ENCODE peak calls at places on chromosomes 1 and 21, in six cellular contexts. F is fibroblast of pulmonary artery, J is WTC11, O is AG10803, I is cardiac muscle cell, W is GM13976. P is an unnamed sample.

GRCh38 chr1:10762875-10763274 is 33.6 kb downstream of the CASZ1 start:
- DNase-seq in F (no peak), J (no peak), O (no peak), I (no peak), W (no peak), P (no peak)

GRCh38 chr1:53550201-53550741 is 91.1 kb downstream of the DMRTB1 start:
- DNase-seq in F (peak), J (peak), O (peak), I (peak), W (no peak), P (peak)

GRCh38 chr1:2876846-2877245 is 75.4 kb upstream of the TTC34 start:
- DNase-seq in F (no peak), J (no peak), O (no peak), I (no peak), W (no peak), P (no peak)

GRCh38 chr1:178932966-178933603 is 62.2 kb upstream of the ANGPTL1 start:
- DNase-seq in F (no peak), J (no peak), O (no peak), I (no peak), W (no peak), P (no peak)

GRCh38 chr1:24503870-24504523 is 1.4 kb downstream of the RCAN3 start:
- DNase-seq in F (no peak), J (no peak), O (no peak), I (no peak), W (no peak), P (no peak)

GRCh38 chr21:38938343-38938742 is 132.6 kb downstream of the ETS2 start:
- DNase-seq in F (peak), J (no peak), O (peak), I (peak), W (no peak), P (no peak)

GRCh38 chr1:154745286-154745731 is 124.8 kb downstream of the KCNN3 start:
- DNase-seq in F (peak), J (no peak), O (peak), I (peak), W (no peak), P (no peak)

GRCh38 chr1:146039844-146040194 is 18.3 kb upstream of the HJV start:
- DNase-seq in F (no peak), J (no peak), O (no peak), I (peak), W (no peak), P (no peak)

GRCh38 chr1:119893238-119893791 is 3.0 kb downstream of the ADAM30 start:
- DNase-seq in F (no peak), J (no peak), O (no peak), I (no peak), W (no peak), P (no peak)

GRCh38 chr1:208298593-208299233 is 54.5 kb upstream of the PLXNA2 start:
- DNase-seq in F (no peak), J (no peak), O (no peak), I (no peak), W (no peak), P (no peak)

GRCh38 chr21:42621828-42622199 is 31.6 kb upstream of the PDE9A start:
- DNase-seq in F (no peak), J (no peak), O (no peak), I (no peak), W (no peak), P (no peak)

GRCh38 chr1:58864654-58865053 is 80.8 kb upstream of the JUN start:
- DNase-seq in F (no peak), J (no peak), O (no peak), I (no peak), W (no peak), P (no peak)

GRCh38 chr1:58597076-58597475 is 20.0 kb upstream of the TACSTD2 start:
- DNase-seq in F (no peak), J (no peak), O (peak), I (no peak), W (no peak), P (no peak)

GRCh38 chr1:239016337-239016736 is 370.0 kb upstream of the CHRM3 start:
- DNase-seq in F (no peak), J (no peak), O (no peak), I (no peak), W (no peak), P (no peak)

GRCh38 chr1:3244025-3244424 is 175.0 kb downstream of the PRDM16 start:
- DNase-seq in F (no peak), J (no peak), O (no peak), I (no peak), W (no peak), P (no peak)

GRCh38 chr1:184743062-184743756 is 11.4 kb downstream of the EDEM3 start:
- DNase-seq in F (peak), J (no peak), O (no peak), I (peak), W (peak), P (no peak)

GRCh38 chr1:176752505-176752904 is 289.5 kb downstream of the PAPPA2 start:
- DNase-seq in F (no peak), J (no peak), O (no peak), I (no peak), W (no peak), P (no peak)

GRCh38 chr1:74584185-74584584 is 71.8 kb upstream of the LRRC53 start:
- DNase-seq in F (peak), J (no peak), O (peak), I (peak), W (no peak), P (no peak)

GRCh38 chr1:234725177-234726132 is 115.5 kb upstream of the IRF2BP2 start:
- DNase-seq in F (peak), J (no peak), O (peak), I (peak), W (no peak), P (peak)

GRCh38 chr1:30405081-30405480 is 318.3 kb downstream of the MATN1 start:
- DNase-seq in F (no peak), J (no peak), O (no peak), I (no peak), W (no peak), P (no peak)

GRCh38 chr1:53411541-53412152 is 47.6 kb upstream of the DMRTB1 start:
- DNase-seq in F (no peak), J (no peak), O (no peak), I (no peak), W (no peak), P (no peak)

GRCh38 chr21:33292724-33293123 is 26.6 kb downstream of the IL10RB start:
- DNase-seq in F (no peak), J (no peak), O (no peak), I (no peak), W (no peak), P (no peak)

GRCh38 chr1:8667869-8668595 is 149.4 kb downstream of the RERE start:
- DNase-seq in F (peak), J (no peak), O (peak), I (peak), W (no peak), P (peak)

GRCh38 chr1:235075121-235075954 is 53.3 kb downstream of the TOMM20 start:
- DNase-seq in F (peak), J (no peak), O (peak), I (peak), W (peak), P (peak)

GRCh38 chr1:168234846-168235547 is 9.2 kb downstream of the SFT2D2 start:
- DNase-seq in F (peak), J (peak), O (no peak), I (peak), W (peak), P (peak)

GRCh38 chr1:65079941-65080340 is 68.1 kb upstream of the AK4 start:
- DNase-seq in F (peak), J (no peak), O (peak), I (peak), W (no peak), P (peak)

GRCh38 chr1:111654839-111655238 is 35.2 kb downstream of the RAP1A start:
- DNase-seq in F (no peak), J (no peak), O (no peak), I (no peak), W (peak), P (no peak)

GRCh38 chr1:109454497-109455133 is 11.7 kb upstream of the SYPL2 start:
- DNase-seq in F (no peak), J (no peak), O (no peak), I (no peak), W (no peak), P (no peak)

GRCh38 chr1:170296211-170296610 is 150.5 kb downstream of the NTMT2 start:
- DNase-seq in F (no peak), J (no peak), O (no peak), I (no peak), W (no peak), P (no peak)

GRCh38 chr1:174051956-174052355 is 29.8 kb upstream of the RC3H1 start:
- DNase-seq in F (peak), J (no peak), O (peak), I (peak), W (no peak), P (no peak)

GRCh38 chr1:64539808-64540207 is 69.9 kb downstream of the CACHD1 start:
- DNase-seq in F (peak), J (no peak), O (peak), I (peak), W (no peak), P (peak)

GRCh38 chr1:104780470-104781078 is 1030.9 kb downstream of the AMY1C start:
- DNase-seq in F (peak), J (no peak), O (peak), I (peak), W (peak), P (peak)

GRCh38 chr1:29640428-29640785 is 404.1 kb downstream of the PTPRU start:
- DNase-seq in F (no peak), J (no peak), O (no peak), I (no peak), W (no peak), P (no peak)

GRCh38 chr1:165439287-165439686 is 5.6 kb downstream of the RXRG start:
- DNase-seq in F (no peak), J (peak), O (no peak), I (no peak), W (no peak), P (no peak)

GRCh38 chr1:23483327-23484252 is at the start of gene ASAP3:
- DNase-seq in F (peak), J (peak), O (peak), I (peak), W (peak), P (peak)

DNA sequence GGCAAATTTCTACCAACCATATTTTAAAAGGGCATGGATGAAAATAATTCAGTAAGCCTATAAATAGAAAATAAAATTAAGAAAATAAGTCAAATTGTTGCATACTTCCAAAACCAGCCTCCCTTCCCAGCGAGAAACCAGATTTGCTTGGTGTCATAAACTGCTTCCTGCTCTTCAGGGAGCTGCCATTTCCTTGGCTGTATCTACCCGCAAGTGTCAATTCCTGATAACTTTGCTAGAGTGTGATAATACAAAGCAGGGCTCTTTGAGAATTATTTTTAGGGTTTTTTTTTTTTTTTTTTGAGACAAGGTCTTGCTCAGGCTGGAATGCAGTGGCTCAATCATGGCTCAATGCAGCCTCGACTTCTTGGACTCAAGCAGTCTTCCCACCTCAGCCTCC is 62.3 kb downstream of the S1PR1 start:
- DNase-seq in F (no peak), J (no peak), O (no peak), I (no peak), W (no peak), P (no peak)
- TF ChIP-seq CTCF in F (no peak), J (no peak), O (no peak), I (no peak), W (no peak), P (no peak)

GRCh38 chr1:206725053-206725963 is 40.6 kb downstream of the MAPKAPK2 start:
- DNase-seq in F (peak), J (peak), O (peak), I (peak), W (peak), P (peak)
- TF ChIP-seq CTCF in F (peak), J (peak), O (peak), I (peak), W (peak), P (peak)

GRCh38 chr1:233695901-233696300 is 82.0 kb downstream of the KCNK1 start:
- DNase-seq in F (no peak), J (no peak), O (no peak), I (no peak), W (no peak), P (no peak)
- TF ChIP-seq CTCF in F (no peak), J (no peak), O (no peak), I (no peak), W (no peak), P (no peak)

DNA sequence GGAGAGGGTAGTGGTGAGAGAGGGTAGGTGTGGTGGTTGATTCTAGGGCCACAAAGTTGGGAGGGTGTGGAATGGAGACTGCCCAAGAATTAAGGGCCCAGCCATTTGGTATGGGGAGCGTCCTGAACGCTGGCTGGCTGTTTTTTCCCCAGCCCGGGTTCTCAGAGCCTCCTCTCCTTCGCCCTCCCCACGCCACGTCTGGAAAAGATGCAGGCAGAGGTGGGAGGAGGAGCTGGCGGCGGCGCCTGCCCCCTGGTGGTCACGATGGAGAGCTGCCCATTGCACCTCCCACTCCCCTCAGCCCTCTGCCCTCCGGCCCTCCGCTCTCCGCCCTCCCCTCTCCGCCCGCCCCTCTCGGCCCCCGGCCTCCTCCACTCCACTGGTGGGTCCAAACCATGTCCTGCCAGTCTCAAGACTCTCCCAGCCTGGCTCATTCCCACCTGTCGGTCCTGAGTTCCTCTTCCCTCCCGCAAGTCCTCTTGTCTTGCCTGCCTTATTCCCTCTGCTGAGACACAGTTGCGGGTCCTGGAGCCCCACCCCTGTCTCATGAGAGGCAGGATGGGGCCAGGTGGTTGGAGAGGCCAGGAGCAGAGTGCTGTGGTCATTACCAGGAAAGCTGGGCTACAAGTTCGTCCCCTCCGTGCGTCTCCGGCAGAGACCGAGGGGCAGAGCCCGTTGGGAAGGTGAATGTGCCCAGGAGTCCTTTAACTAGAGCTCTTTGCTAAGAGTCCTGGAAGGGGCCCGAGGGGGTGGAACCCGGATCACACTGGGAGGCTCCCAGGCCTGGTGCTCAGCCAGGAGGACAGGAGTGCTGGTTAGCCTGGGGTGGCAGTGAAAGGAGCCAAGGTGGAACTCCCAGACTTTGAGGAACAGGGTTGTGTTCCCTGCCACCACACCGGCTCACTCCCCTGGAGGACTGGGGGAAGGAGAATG is 22.6 kb downstream of the ETNK2 start:
- DNase-seq in F (peak), J (peak), O (peak), I (peak), W (peak), P (peak)
- TF ChIP-seq CTCF in F (peak), J (peak), O (peak), I (peak), W (peak), P (peak)

GRCh38 chr21:43979654-43980053 is 32.5 kb upstream of the TRAPPC10 start:
- DNase-seq in F (no peak), J (no peak), O (no peak), I (no peak), W (no peak), P (no peak)
- TF ChIP-seq CTCF in F (peak), J (no peak), O (no peak), I (peak), W (no peak), P (no peak)

GRCh38 chr1:44855742-44856141 is 12.7 kb upstream of the PTCH2 start:
- DNase-seq in F (no peak), J (no peak), O (no peak), I (no peak), W (no peak), P (peak)

GRCh38 chr1:44857446-44857845 is 14.4 kb upstream of the PTCH2 start:
- DNase-seq in F (no peak), J (no peak), O (no peak), I (no peak), W (no peak), P (no peak)

GRCh38 chr1:44853201-44853600 is 10.1 kb upstream of the PTCH2 start:
- DNase-seq in F (no peak), J (no peak), O (no peak), I (no peak), W (no peak), P (no peak)

GRCh38 chr1:44851308-44851707 is 8.3 kb upstream of the PTCH2 start:
- DNase-seq in F (no peak), J (no peak), O (no peak), I (no peak), W (peak), P (no peak)

DNA sequence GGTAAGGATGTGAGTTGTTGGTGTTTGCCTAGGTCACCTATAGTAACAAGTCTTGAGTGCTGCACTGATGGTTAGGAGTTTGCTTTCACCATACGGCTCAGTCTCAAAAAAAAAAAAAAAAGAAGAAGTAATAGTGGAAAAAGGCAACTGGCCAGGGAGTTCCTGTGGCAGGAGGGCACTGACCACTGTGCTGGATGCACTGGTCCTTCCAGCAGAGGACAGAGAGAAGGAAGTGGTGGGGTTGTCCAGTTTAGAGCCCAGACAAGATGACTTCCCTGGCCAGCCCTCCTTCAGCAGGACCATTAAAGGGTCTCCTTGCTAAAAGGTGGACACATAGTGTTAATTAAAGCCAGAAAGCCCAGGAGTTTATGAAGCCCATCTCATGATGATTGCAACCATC is 11.9 kb upstream of the PTCH2 start:
- DNase-seq in F (no peak), J (no peak), O (no peak), I (no peak), W (no peak), P (no peak)
- TF ChIP-seq CTCF in F (no peak), J (no peak), O (no peak), I (no peak), W (no peak), P (no peak)

GRCh38 chr1:19648689-19649088 is 4.6 kb downstream of the NBL1 start:
- DNase-seq in F (peak), J (peak), O (peak), I (no peak), W (no peak), P (peak)
- TF ChIP-seq CTCF in F (peak), J (peak), O (peak), I (peak), W (no peak), P (peak)